ENCODE peak calls at places on chromosomes 6 and 20, in four cellular contexts. A is GM12865, N is ovary, D is tibial artery. W is an unnamed sample.

GRCh38 chr6:157302761-157303160 is 20.6 kb downstream of the TMEM242 start:
- DNase-seq in A (no peak), D (no peak), N (no peak), W (no peak)

GRCh38 chr6:119348308-119349040 is 1.1 kb downstream of the MAN1A1 start:
- DNase-seq in N (peak; percentile 40), D (peak; percentile 25), A (peak; percentile 58), W (no peak)

GRCh38 chr20:54843891-54844290 is 368.5 kb downstream of the DOK5 start:
- DNase-seq in N (no peak), A (no peak), D (no peak), W (no peak)

GRCh38 chr6:40947876-40948514 is 91.0 kb downstream of the UNC5CL start:
- DNase-seq in N (no peak), D (no peak), A (peak; percentile 6), W (no peak)

GRCh38 chr6:125307150-125307838 is 5.5 kb upstream of the HDDC2 start:
- DNase-seq in A (no peak), N (no peak), D (no peak), W (no peak)

GRCh38 chr6:35602133-35602946 is 86.4 kb downstream of the FKBP5 start:
- DNase-seq in N (no peak), A (peak; percentile 54), D (no peak), W (no peak)

GRCh38 chr6:2891768-2892170 is 11.3 kb downstream of the SERPINB9 start:
- DNase-seq in N (no peak), D (no peak), A (no peak), W (no peak)

GRCh38 chr20:36135159-36135558 is 19.4 kb upstream of the EPB41L1 start:
- DNase-seq in N (no peak), D (no peak), A (no peak), W (no peak)

GRCh38 chr20:62984666-62985065 is 22.1 kb downstream of the BHLHE23 start:
- DNase-seq in N (no peak), D (no peak), A (no peak), W (no peak)

GRCh38 chr6:34941421-34941820 is 52.4 kb downstream of the ANKS1A start:
- DNase-seq in N (no peak), D (no peak), A (no peak), W (no peak)

GRCh38 chr6:39791311-39791710 is 865 bp upstream of the DAAM2 start:
- DNase-seq in D (no peak), A (no peak), N (no peak), W (no peak)

GRCh38 chr6:121848523-121849255 is 413.2 kb downstream of the GJA1 start:
- DNase-seq in D (no peak), A (no peak), N (no peak), W (no peak)

GRCh38 chr20:38141154-38141888 is 23.7 kb downstream of the TGM2 start:
- DNase-seq in N (no peak), D (no peak), A (no peak), W (no peak)

GRCh38 chr6:27505209-27506027 is 32.5 kb upstream of the ZNF184 start:
- DNase-seq in A (peak; percentile 88), N (peak; percentile 68), D (peak; percentile 26), W (no peak)

GRCh38 chr20:35311409-35311808 is 19.2 kb upstream of the FAM83C start:
- DNase-seq in A (peak; percentile 45), D (no peak), N (no peak), W (no peak)

GRCh38 chr6:31573239-31574105 is 1.4 kb downstream of the LTA start:
- DNase-seq in N (no peak), D (no peak), A (no peak), W (no peak)

GRCh38 chr20:5834436-5835005 is 84.3 kb downstream of the SHLD1 start:
- DNase-seq in N (no peak), D (no peak), A (no peak), W (no peak)

GRCh38 chr6:135212020-135212806 is 31.1 kb downstream of the MYB start:
- DNase-seq in D (no peak), A (no peak), N (no peak), W (no peak)

GRCh38 chr6:43923376-43924221 is 153.6 kb downstream of the VEGFA start:
- DNase-seq in D (no peak), A (no peak), N (no peak), W (no peak)

GRCh38 chr20:36035720-36036119 is 67.3 kb downstream of the CNBD2 start:
- DNase-seq in N (no peak), D (no peak), A (no peak), W (no peak)

GRCh38 chr6:14092861-14093789 is 24.4 kb upstream of the CD83 start:
- DNase-seq in N (no peak), A (no peak), D (peak; percentile 21), W (no peak)

GRCh38 chr6:4521070-4521469 is 255.1 kb upstream of the CDYL start:
- DNase-seq in D (no peak), N (no peak), A (no peak), W (no peak)

GRCh38 chr6:144999127-144999526 is 714.0 kb downstream of the UTRN start:
- DNase-seq in N (no peak), A (no peak), D (no peak), W (no peak)

GRCh38 chr20:36866681-36867485 is 9.1 kb upstream of the TLDC2 start:
- DNase-seq in A (peak; percentile 48), D (no peak), N (no peak), W (no peak)

GRCh38 chr6:144310761-144311160 is 25.6 kb downstream of the UTRN start:
- DNase-seq in D (no peak), A (peak; percentile 34), N (no peak), W (no peak)

GRCh38 chr6:166010136-166010535 is 157.5 kb downstream of the TBXT start:
- DNase-seq in A (no peak), D (no peak), N (no peak), W (no peak)

GRCh38 chr6:52595000-52595795 is 18.3 kb upstream of the TRAM2 start:
- DNase-seq in D (peak; percentile 67), A (peak; percentile 73), N (peak; percentile 40), W (peak; percentile 80)

GRCh38 chr6:4472222-4472621 is 304.0 kb upstream of the CDYL start:
- DNase-seq in A (no peak), D (no peak), N (no peak), W (no peak)

GRCh38 chr6:87658516-87658915 is 43.5 kb downstream of the AKIRIN2 start:
- DNase-seq in N (no peak), D (no peak), A (no peak), W (no peak)

GRCh38 chr6:41428402-41428994 is 93.1 kb downstream of the NCR2 start:
- DNase-seq in N (peak; percentile 42), D (peak; percentile 58), A (no peak), W (no peak)

GRCh38 chr6:170292778-170293164 is 1.9 kb upstream of the DLL1 start:
- DNase-seq in D (no peak), A (no peak), N (no peak), W (no peak)

GRCh38 chr20:21182832-21183563 is 57.1 kb downstream of the KIZ start:
- DNase-seq in A (no peak), D (no peak), N (peak; percentile 49), W (no peak)

GRCh38 chr6:54868556-54868955 is 22.0 kb downstream of the FAM83B start:
- DNase-seq in D (no peak), N (no peak), A (no peak), W (no peak)

GRCh38 chr20:38357653-38358207 is 11.4 kb downstream of the LBP start:
- DNase-seq in N (no peak), D (no peak), A (no peak), W (no peak)

GRCh38 chr20:36461600-36462439 is 79.5 kb upstream of the MYL9 start:
- DNase-seq in A (peak; percentile 61), N (peak; percentile 67), D (peak; percentile 68), W (peak; percentile 85)

GRCh38 chr6:144585217-144585814 is 300.2 kb downstream of the UTRN start:
- DNase-seq in D (no peak), A (peak; percentile 30), N (no peak), W (no peak)

GRCh38 chr6:157091832-157092231 is 231.5 kb downstream of the TMEM242 start:
- DNase-seq in A (no peak), D (no peak), N (no peak), W (no peak)

GRCh38 chr6:166743925-166744653 is 117.0 kb upstream of the RPS6KA2 start:
- DNase-seq in A (no peak), D (no peak), N (no peak), W (no peak)

GRCh38 chr20:47993035-47993755 is 207.9 kb upstream of the SULF2 start:
- DNase-seq in D (no peak), N (no peak), A (no peak), W (peak; percentile 41)

GRCh38 chr6:101650402-101651100 is 257.0 kb downstream of the GRIK2 start:
- DNase-seq in D (no peak), A (no peak), N (no peak), W (no peak)

GRCh38 chr6:101640131-101640530 is 246.6 kb downstream of the GRIK2 start:
- DNase-seq in A (no peak), D (no peak), N (no peak), W (no peak)

DNA sequence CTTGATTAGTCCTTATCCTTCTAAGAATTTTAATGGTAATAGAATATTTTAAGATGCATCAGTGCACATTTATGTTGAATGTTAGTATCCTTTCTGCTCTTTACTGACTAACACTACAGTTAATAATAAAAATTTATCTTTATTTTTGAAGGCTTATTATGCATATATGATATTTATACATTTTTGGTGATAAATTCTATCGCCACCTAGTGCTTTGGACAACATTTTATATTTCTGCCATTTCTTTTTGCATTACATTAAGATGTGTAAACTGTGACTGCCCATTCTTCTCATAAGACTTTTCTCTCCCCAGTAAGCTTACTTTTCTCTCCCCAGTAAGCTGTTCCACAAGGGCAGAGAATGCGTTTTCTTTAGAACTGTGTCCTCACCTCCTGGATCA is 252.3 kb downstream of the GRIK2 start:
- DNase-seq in D (no peak), N (no peak), A (no peak), W (no peak)
- TF ChIP-seq CTCF in D (no peak), N (no peak), A (no peak), W (no peak)

DNA sequence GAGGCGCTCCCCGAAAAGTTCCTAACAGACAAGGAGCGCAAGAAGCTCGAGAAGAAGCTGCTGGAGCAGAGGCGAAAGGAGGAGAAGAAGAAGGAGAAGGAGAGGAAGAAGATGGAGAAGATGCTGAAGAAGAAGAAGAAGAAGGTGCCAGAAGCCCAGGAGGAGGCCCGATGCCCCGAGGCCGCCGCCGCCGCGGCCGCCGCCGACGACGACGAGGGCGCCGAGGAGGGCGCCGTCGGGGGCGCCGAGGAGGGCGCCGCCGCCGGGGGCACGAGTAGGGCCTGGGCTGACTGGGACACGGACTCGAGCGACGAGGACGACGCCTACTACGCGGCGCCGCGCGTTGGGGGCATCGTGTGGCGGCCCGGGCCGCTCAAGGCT is 37.5 kb downstream of the GNAS start:
- DNase-seq in D (no peak), N (no peak), A (no peak), W (no peak)
- TF ChIP-seq CTCF in D (no peak), N (no peak), A (no peak), W (no peak)

GRCh38 chr20:22586645-22587310 is 2.4 kb upstream of the FOXA2 start:
- DNase-seq in N (no peak), D (no peak), A (peak; percentile 29), W (no peak)
- TF ChIP-seq CTCF in N (no peak), D (peak; percentile 46), A (peak; percentile 64), W (peak; percentile 25)

GRCh38 chr6:22906091-22906549 is 336.8 kb downstream of the HDGFL1 start:
- DNase-seq in N (no peak), A (no peak), D (no peak), W (no peak)
- TF ChIP-seq CTCF in N (peak; percentile 16), A (no peak), D (peak; percentile 17), W (no peak)